ENCODE peak calls at places on chromosomes 2 and 18, in seven cellular contexts. One of them, this sample, is unnamed.

GRCh38 chr2:84435331-84436081 is 23.6 kb downstream of the SUCLG1 start:
- DNase-seq in IMR-90: peak
- DNase-seq in bronchial epithelial cell: no peak
- DNase-seq in neural crest cell: no peak
- DNase-seq in type B pancreatic cell: no peak
- DNase-seq in epithelial cell of esophagus: no peak
- DNase-seq in AG10803: no peak
- DNase-seq in this sample: no peak

GRCh38 chr2:9091819-9092218 is 88.3 kb upstream of the MBOAT2 start:
- DNase-seq in IMR-90: peak
- DNase-seq in bronchial epithelial cell: peak
- DNase-seq in neural crest cell: no peak
- DNase-seq in type B pancreatic cell: no peak
- DNase-seq in epithelial cell of esophagus: peak
- DNase-seq in AG10803: no peak
- DNase-seq in this sample: no peak

GRCh38 chr2:44938287-44939073 is 3.0 kb upstream of the SIX3 start:
- DNase-seq in IMR-90: no peak
- DNase-seq in bronchial epithelial cell: no peak
- DNase-seq in neural crest cell: no peak
- DNase-seq in type B pancreatic cell: no peak
- DNase-seq in epithelial cell of esophagus: no peak
- DNase-seq in AG10803: no peak
- DNase-seq in this sample: peak

GRCh38 chr18:31077883-31078282 is 24.3 kb downstream of the DSC2 start:
- DNase-seq in IMR-90: no peak
- DNase-seq in bronchial epithelial cell: peak
- DNase-seq in neural crest cell: no peak
- DNase-seq in type B pancreatic cell: no peak
- DNase-seq in epithelial cell of esophagus: peak
- DNase-seq in AG10803: no peak
- DNase-seq in this sample: no peak

GRCh38 chr2:892892-893291 is 57.8 kb upstream of the SNTG2 start:
- DNase-seq in IMR-90: no peak
- DNase-seq in bronchial epithelial cell: no peak
- DNase-seq in neural crest cell: no peak
- DNase-seq in type B pancreatic cell: no peak
- DNase-seq in epithelial cell of esophagus: no peak
- DNase-seq in AG10803: no peak
- DNase-seq in this sample: no peak

GRCh38 chr18:74083071-74083954 is 64.3 kb downstream of the FBXO15 start:
- DNase-seq in IMR-90: no peak
- DNase-seq in bronchial epithelial cell: no peak
- DNase-seq in neural crest cell: no peak
- DNase-seq in type B pancreatic cell: no peak
- DNase-seq in epithelial cell of esophagus: no peak
- DNase-seq in AG10803: peak
- DNase-seq in this sample: no peak

GRCh38 chr2:153299809-153300208 is 178.8 kb downstream of the RPRM start:
- DNase-seq in IMR-90: no peak
- DNase-seq in bronchial epithelial cell: no peak
- DNase-seq in neural crest cell: no peak
- DNase-seq in type B pancreatic cell: no peak
- DNase-seq in epithelial cell of esophagus: no peak
- DNase-seq in AG10803: no peak
- DNase-seq in this sample: no peak

GRCh38 chr2:151333083-151333482 is 24.3 kb upstream of the TNFAIP6 start:
- DNase-seq in IMR-90: no peak
- DNase-seq in bronchial epithelial cell: no peak
- DNase-seq in neural crest cell: no peak
- DNase-seq in type B pancreatic cell: no peak
- DNase-seq in epithelial cell of esophagus: no peak
- DNase-seq in AG10803: no peak
- DNase-seq in this sample: no peak

GRCh38 chr2:152716805-152717241 is 438 bp downstream of the PRPF40A start:
- DNase-seq in IMR-90: no peak
- DNase-seq in bronchial epithelial cell: peak
- DNase-seq in neural crest cell: peak
- DNase-seq in type B pancreatic cell: no peak
- DNase-seq in epithelial cell of esophagus: peak
- DNase-seq in AG10803: peak
- DNase-seq in this sample: peak

GRCh38 chr2:167752734-167753133 is 494.7 kb downstream of the STK39 start:
- DNase-seq in IMR-90: no peak
- DNase-seq in bronchial epithelial cell: no peak
- DNase-seq in neural crest cell: no peak
- DNase-seq in type B pancreatic cell: no peak
- DNase-seq in epithelial cell of esophagus: no peak
- DNase-seq in AG10803: no peak
- DNase-seq in this sample: no peak

GRCh38 chr2:32977228-32977758 is 30.5 kb downstream of the LTBP1 start:
- DNase-seq in IMR-90: no peak
- DNase-seq in bronchial epithelial cell: peak
- DNase-seq in neural crest cell: no peak
- DNase-seq in type B pancreatic cell: no peak
- DNase-seq in epithelial cell of esophagus: peak
- DNase-seq in AG10803: no peak
- DNase-seq in this sample: no peak

GRCh38 chr2:9380702-9381628 is 42.4 kb downstream of the ITGB1BP1 start:
- DNase-seq in IMR-90: peak
- DNase-seq in bronchial epithelial cell: peak
- DNase-seq in neural crest cell: no peak
- DNase-seq in type B pancreatic cell: no peak
- DNase-seq in epithelial cell of esophagus: peak
- DNase-seq in AG10803: peak
- DNase-seq in this sample: no peak

GRCh38 chr2:204860249-204860648 is 315.0 kb downstream of the PARD3B start:
- DNase-seq in IMR-90: no peak
- DNase-seq in bronchial epithelial cell: no peak
- DNase-seq in neural crest cell: no peak
- DNase-seq in type B pancreatic cell: no peak
- DNase-seq in epithelial cell of esophagus: no peak
- DNase-seq in AG10803: peak
- DNase-seq in this sample: peak

GRCh38 chr18:51234117-51235010 is 36.9 kb upstream of the MEX3C start:
- DNase-seq in IMR-90: no peak
- DNase-seq in bronchial epithelial cell: peak
- DNase-seq in neural crest cell: no peak
- DNase-seq in type B pancreatic cell: no peak
- DNase-seq in epithelial cell of esophagus: peak
- DNase-seq in AG10803: no peak
- DNase-seq in this sample: no peak

GRCh38 chr2:53475320-53475719 is 292.3 kb upstream of the CHAC2 start:
- DNase-seq in IMR-90: peak
- DNase-seq in bronchial epithelial cell: peak
- DNase-seq in neural crest cell: no peak
- DNase-seq in type B pancreatic cell: no peak
- DNase-seq in epithelial cell of esophagus: peak
- DNase-seq in AG10803: peak
- DNase-seq in this sample: no peak

GRCh38 chr2:53476800-53477199 is 290.8 kb upstream of the CHAC2 start:
- DNase-seq in IMR-90: no peak
- DNase-seq in bronchial epithelial cell: no peak
- DNase-seq in neural crest cell: no peak
- DNase-seq in type B pancreatic cell: no peak
- DNase-seq in epithelial cell of esophagus: peak
- DNase-seq in AG10803: no peak
- DNase-seq in this sample: no peak

GRCh38 chr2:53473762-53474161 is 293.8 kb upstream of the CHAC2 start:
- DNase-seq in IMR-90: peak
- DNase-seq in bronchial epithelial cell: no peak
- DNase-seq in neural crest cell: no peak
- DNase-seq in type B pancreatic cell: no peak
- DNase-seq in epithelial cell of esophagus: no peak
- DNase-seq in AG10803: no peak
- DNase-seq in this sample: no peak

GRCh38 chr2:53475766-53476165 is 291.8 kb upstream of the CHAC2 start:
- DNase-seq in IMR-90: no peak
- DNase-seq in bronchial epithelial cell: peak
- DNase-seq in neural crest cell: no peak
- DNase-seq in type B pancreatic cell: no peak
- DNase-seq in epithelial cell of esophagus: no peak
- DNase-seq in AG10803: no peak
- DNase-seq in this sample: no peak

DNA sequence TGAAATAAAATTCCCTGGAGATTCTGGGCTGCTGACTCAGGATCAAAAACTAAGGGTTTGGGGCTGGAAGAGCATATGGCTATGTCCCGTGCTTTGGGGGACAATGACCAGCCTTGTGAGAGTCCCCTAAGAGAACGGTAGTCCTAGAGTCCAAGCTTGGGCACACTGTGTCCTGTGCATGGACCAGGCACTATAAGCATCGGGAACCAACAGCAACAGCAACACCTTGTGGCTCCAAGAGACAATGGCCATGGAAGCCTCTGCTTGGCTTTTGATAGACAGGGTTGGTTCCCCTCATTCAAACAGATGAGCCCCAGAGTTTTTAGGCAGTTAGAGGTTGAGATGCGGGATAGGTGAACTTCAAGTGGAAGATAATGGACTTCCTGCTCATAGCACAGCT is 294.4 kb upstream of the CHAC2 start:
- DNase-seq in IMR-90: no peak
- DNase-seq in bronchial epithelial cell: no peak
- DNase-seq in neural crest cell: no peak
- DNase-seq in type B pancreatic cell: no peak
- DNase-seq in epithelial cell of esophagus: peak
- DNase-seq in AG10803: no peak
- DNase-seq in this sample: no peak
- TF ChIP-seq CTCF in IMR-90: peak
- TF ChIP-seq CTCF in bronchial epithelial cell: peak
- TF ChIP-seq CTCF in neural crest cell: no peak
- TF ChIP-seq CTCF in type B pancreatic cell: no peak
- TF ChIP-seq CTCF in epithelial cell of esophagus: peak
- TF ChIP-seq CTCF in AG10803: no peak
- TF ChIP-seq CTCF in this sample: no peak

GRCh38 chr2:55011741-55012574 is 38.3 kb downstream of the RTN4 start:
- DNase-seq in IMR-90: no peak
- DNase-seq in bronchial epithelial cell: peak
- DNase-seq in neural crest cell: no peak
- DNase-seq in type B pancreatic cell: no peak
- DNase-seq in epithelial cell of esophagus: no peak
- DNase-seq in AG10803: no peak
- DNase-seq in this sample: no peak

GRCh38 chr2:55010915-55011314 is 39.3 kb downstream of the RTN4 start:
- DNase-seq in IMR-90: peak
- DNase-seq in bronchial epithelial cell: peak
- DNase-seq in neural crest cell: no peak
- DNase-seq in type B pancreatic cell: no peak
- DNase-seq in epithelial cell of esophagus: peak
- DNase-seq in AG10803: peak
- DNase-seq in this sample: no peak

GRCh38 chr2:55012648-55013484 is 37.4 kb downstream of the RTN4 start:
- DNase-seq in IMR-90: no peak
- DNase-seq in bronchial epithelial cell: peak
- DNase-seq in neural crest cell: no peak
- DNase-seq in type B pancreatic cell: no peak
- DNase-seq in epithelial cell of esophagus: peak
- DNase-seq in AG10803: no peak
- DNase-seq in this sample: no peak

GRCh38 chr2:55014962-55015939 is 35.0 kb downstream of the RTN4 start:
- DNase-seq in IMR-90: peak
- DNase-seq in bronchial epithelial cell: peak
- DNase-seq in neural crest cell: no peak
- DNase-seq in type B pancreatic cell: no peak
- DNase-seq in epithelial cell of esophagus: peak
- DNase-seq in AG10803: peak
- DNase-seq in this sample: peak

GRCh38 chr2:55013936-55014335 is 36.3 kb downstream of the RTN4 start:
- DNase-seq in IMR-90: no peak
- DNase-seq in bronchial epithelial cell: no peak
- DNase-seq in neural crest cell: no peak
- DNase-seq in type B pancreatic cell: no peak
- DNase-seq in epithelial cell of esophagus: no peak
- DNase-seq in AG10803: no peak
- DNase-seq in this sample: no peak
- TF ChIP-seq CTCF in IMR-90: no peak
- TF ChIP-seq CTCF in bronchial epithelial cell: no peak
- TF ChIP-seq CTCF in neural crest cell: no peak
- TF ChIP-seq CTCF in type B pancreatic cell: peak
- TF ChIP-seq CTCF in epithelial cell of esophagus: no peak
- TF ChIP-seq CTCF in AG10803: peak
- TF ChIP-seq CTCF in this sample: no peak

DNA sequence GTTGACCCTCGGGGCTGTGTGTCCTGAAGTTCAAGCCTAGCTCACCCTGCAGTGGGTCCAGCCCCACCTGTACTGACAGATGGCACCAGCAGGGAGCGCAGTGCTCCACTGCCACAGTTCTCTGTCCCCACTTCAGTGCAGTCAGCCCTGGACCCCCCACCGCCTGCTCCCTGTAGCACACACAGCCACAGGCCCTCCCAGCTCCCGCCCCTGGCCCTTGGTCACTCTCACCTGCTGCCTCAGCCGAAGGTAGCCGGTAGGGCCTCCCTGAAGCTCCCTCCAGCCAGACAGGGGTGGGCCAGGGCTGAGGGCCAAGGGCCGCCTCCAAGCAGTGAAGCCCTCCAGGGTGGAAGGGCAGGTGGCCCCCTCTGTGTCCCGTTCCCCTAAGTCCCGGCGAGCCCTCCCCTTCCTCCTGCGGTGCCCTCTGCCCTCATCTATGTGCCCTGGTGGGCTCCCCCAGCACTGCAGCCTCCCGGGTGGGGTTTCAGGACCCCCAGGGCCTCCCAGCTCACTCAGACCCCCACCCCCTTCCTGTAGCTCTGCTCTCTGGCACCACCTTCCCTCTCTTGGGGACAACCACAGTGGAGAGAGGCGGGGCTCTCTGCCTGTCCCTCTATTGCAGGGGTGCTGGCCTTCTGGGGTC is 10.8 kb upstream of the ALPP start:
- DNase-seq in IMR-90: no peak
- DNase-seq in bronchial epithelial cell: no peak
- DNase-seq in neural crest cell: no peak
- DNase-seq in type B pancreatic cell: no peak
- DNase-seq in epithelial cell of esophagus: no peak
- DNase-seq in AG10803: no peak
- DNase-seq in this sample: peak
- TF ChIP-seq CTCF in IMR-90: no peak
- TF ChIP-seq CTCF in bronchial epithelial cell: peak
- TF ChIP-seq CTCF in neural crest cell: peak
- TF ChIP-seq CTCF in type B pancreatic cell: peak
- TF ChIP-seq CTCF in epithelial cell of esophagus: no peak
- TF ChIP-seq CTCF in AG10803: peak
- TF ChIP-seq CTCF in this sample: peak

DNA sequence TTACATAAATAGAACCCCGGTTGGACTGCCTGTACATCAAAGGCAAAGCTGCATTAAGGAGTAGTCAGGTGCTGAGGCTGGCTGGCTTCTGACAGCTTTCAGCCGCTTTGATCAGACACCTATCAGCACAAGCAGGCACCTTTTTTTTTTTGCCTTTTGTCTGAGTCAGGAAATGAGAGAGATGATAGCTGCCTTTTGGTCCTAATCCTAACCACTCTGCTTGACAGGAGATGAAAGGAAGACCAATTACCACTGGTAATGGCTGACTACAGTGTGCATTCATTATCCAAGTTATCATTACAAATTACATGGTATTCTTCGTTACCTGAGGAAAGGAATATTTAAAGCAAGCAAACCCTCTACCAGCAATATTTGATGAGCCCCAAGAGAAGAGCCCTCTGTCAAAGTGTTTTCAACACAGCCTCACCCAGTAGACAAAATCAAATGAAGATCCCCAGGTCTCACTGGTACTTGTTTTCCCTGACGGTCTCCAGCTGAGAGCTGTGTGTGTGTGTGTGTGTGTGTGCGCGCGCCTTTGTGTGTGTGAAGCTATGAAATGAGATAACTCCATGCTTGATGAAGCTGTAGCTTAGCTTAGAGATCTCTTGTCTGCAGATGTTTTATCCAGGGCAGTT is 925.7 kb downstream of the DCDC2C start:
- DNase-seq in IMR-90: no peak
- DNase-seq in bronchial epithelial cell: no peak
- DNase-seq in neural crest cell: no peak
- DNase-seq in type B pancreatic cell: no peak
- DNase-seq in epithelial cell of esophagus: no peak
- DNase-seq in AG10803: no peak
- DNase-seq in this sample: peak
- TF ChIP-seq CTCF in IMR-90: no peak
- TF ChIP-seq CTCF in bronchial epithelial cell: no peak
- TF ChIP-seq CTCF in neural crest cell: no peak
- TF ChIP-seq CTCF in type B pancreatic cell: no peak
- TF ChIP-seq CTCF in epithelial cell of esophagus: no peak
- TF ChIP-seq CTCF in AG10803: no peak
- TF ChIP-seq CTCF in this sample: no peak

This sample was measured in glutamatergic neuron.